ENCODE peak calls at places on chromosomes 1 and 21, in ten cellular contexts. A is tibial nerve, F is body of pancreas, E is right cardiac atrium, B is fibroblast of lung, P is transverse colon, Z is K562, O is lower lobe of right lung, G is esophagus squamous epithelium, R is pancreas. K is an unnamed sample. For H3K9me3, the result is how much of the 10 kb centered on the place peaks cover.

GRCh38 chr1:15343729-15344128 is 66.0 kb upstream of the EFHD2 start:
- DNase-seq in A (no peak), F (peak), E (peak), B (peak), P (no peak), Z (no peak), O (peak), G (no peak), R (no peak), K (no peak)

GRCh38 chr21:36763305-36763704 is 64.4 kb downstream of the SIM2 start:
- DNase-seq in A (no peak), F (no peak), E (no peak), B (no peak), P (no peak), Z (no peak), O (no peak), G (no peak), R (no peak), K (no peak)

GRCh38 chr1:110150330-110151174 is at the start of gene SLC6A17:
- DNase-seq in A (no peak), F (peak), E (no peak), B (peak), P (no peak), Z (no peak), O (no peak), G (no peak), R (no peak), K (no peak)

GRCh38 chr1:203556047-203556851 is 62.3 kb downstream of the OPTC start:
- DNase-seq in A (peak), F (peak), E (peak), B (peak), P (peak), Z (no peak), O (no peak), G (no peak), R (no peak), K (no peak)

GRCh38 chr1:27634166-27634981 is 611 bp downstream of the FGR start:
- DNase-seq in A (no peak), F (no peak), E (peak), B (no peak), P (peak), Z (no peak), O (peak), G (no peak), R (no peak), K (peak)

GRCh38 chr1:22711591-22712501 is 1.2 kb downstream of the EPHB2 start:
- DNase-seq in A (no peak), F (peak), E (peak), B (peak), P (peak), Z (no peak), O (no peak), G (no peak), R (peak), K (no peak)

GRCh38 chr1:61083014-61083798 is 845 bp downstream of the NFIA start:
- DNase-seq in A (no peak), F (peak), E (peak), B (no peak), P (peak), Z (peak), O (peak), G (no peak), R (peak), K (no peak)

GRCh38 chr21:16420086-16420724 is 690.4 kb downstream of the USP25 start:
- DNase-seq in A (peak), F (peak), E (peak), B (peak), P (no peak), Z (no peak), O (no peak), G (no peak), R (no peak), K (no peak)

GRCh38 chr1:228144213-228145049 is 4.4 kb downstream of the GUK1 start:
- DNase-seq in A (no peak), F (no peak), E (no peak), B (no peak), P (no peak), Z (peak), O (no peak), G (no peak), R (no peak), K (no peak)

GRCh38 chr1:37513795-37514349 is 694 bp downstream of the MEAF6 start:
- DNase-seq in A (no peak), F (peak), E (no peak), B (no peak), P (peak), Z (peak), O (peak), G (no peak), R (peak), K (peak)

GRCh38 chr1:178940022-178940765 is 69.3 kb upstream of the ANGPTL1 start:
- DNase-seq in A (no peak), F (no peak), E (no peak), B (peak), P (no peak), Z (no peak), O (no peak), G (no peak), R (no peak), K (no peak)

GRCh38 chr1:64546018-64546417 is 76.1 kb downstream of the CACHD1 start:
- DNase-seq in A (no peak), F (no peak), E (no peak), B (no peak), P (no peak), Z (no peak), O (no peak), G (no peak), R (no peak), K (no peak)

GRCh38 chr1:73097917-73098316 is 815.6 kb upstream of the NEGR1 start:
- DNase-seq in A (no peak), F (no peak), E (no peak), B (no peak), P (no peak), Z (no peak), O (no peak), G (no peak), R (no peak), K (no peak)

GRCh38 chr1:73104749-73105148 is 822.4 kb upstream of the NEGR1 start:
- DNase-seq in A (no peak), F (no peak), E (no peak), B (no peak), P (no peak), Z (no peak), O (no peak), G (no peak), R (peak), K (no peak)

GRCh38 chr1:73105755-73106154 is 823.4 kb upstream of the NEGR1 start:
- DNase-seq in A (no peak), F (no peak), E (peak), B (no peak), P (no peak), Z (no peak), O (no peak), G (no peak), R (peak), K (no peak)

DNA sequence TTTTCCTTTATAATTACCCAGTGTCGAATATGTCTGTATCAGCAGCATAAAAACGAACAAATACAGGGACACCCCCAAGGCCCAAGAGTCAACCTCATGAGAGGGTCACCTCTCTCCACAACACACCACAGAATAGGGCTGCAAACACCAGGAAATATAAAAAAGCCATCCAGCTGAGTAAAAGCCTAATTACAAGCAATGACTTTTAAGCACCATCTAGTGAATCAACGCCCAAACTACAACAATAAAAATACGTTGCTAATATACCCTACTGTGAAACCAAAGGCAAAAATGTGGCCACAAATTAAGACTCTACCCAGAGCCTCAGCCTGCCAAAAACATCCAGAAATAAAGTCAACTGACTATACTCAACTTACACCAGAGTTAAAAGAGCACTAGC is 817.9 kb upstream of the NEGR1 start:
- DNase-seq in A (no peak), F (no peak), E (no peak), B (no peak), P (no peak), Z (no peak), O (no peak), G (no peak), R (no peak), K (no peak)
- H3K9me3 ChIP-seq in A (under half), F (under half), E (under half), B (under half), P (under half), Z (under half), O (under half), G (under half), R (under half), K (under half)

DNA sequence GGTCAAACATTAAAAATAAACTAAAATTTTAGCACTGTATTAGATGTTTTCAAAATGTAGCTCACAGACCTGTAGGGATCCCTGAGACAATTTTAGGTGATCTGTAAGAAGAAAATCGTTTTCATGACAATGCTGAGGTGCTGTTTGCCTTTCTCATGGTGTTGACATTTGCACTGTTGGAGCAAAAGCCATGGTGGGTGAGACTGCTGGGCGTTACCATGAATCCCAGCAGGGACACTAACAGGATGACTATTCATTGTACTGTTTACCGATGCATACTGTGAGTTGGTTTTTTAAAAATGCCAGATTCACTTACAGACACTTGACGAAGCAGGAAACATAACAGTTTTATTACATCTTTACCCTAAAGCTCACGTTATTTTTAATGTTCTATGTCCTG is 468.5 kb downstream of the PCP4 start:
- DNase-seq in A (no peak), F (no peak), E (no peak), B (no peak), P (no peak), Z (no peak), O (no peak), G (no peak), R (no peak), K (no peak)
- H3K9me3 ChIP-seq in A (under half), F (under half), E (under half), B (under half), P (under half), Z (under half), O (under half), G (under half), R (under half), K (under half)

DNA sequence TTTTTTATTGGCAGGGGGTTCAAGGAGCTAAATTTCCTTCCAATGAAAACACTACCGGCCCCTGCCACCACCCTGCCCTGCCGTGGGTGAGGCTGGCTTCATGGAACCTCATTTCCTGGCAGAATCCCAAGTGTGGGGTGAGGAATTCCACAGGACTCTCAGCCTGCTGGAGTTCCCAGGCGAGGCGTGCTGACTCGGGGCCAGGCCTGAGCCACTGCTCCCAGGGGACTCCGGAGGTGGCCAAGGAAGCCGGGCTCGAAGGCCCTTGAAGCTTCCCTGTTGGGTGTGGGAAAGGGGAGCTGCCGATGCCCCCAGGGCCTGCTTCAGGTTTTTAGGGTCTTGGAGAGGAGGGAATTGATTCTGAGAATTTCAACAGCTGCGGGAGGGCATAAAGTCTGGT is 95.3 kb upstream of the ACTRT2 start:
- DNase-seq in A (no peak), F (peak), E (no peak), B (no peak), P (no peak), Z (no peak), O (no peak), G (no peak), R (no peak), K (no peak)
- H3K9me3 ChIP-seq in A (under half), F (under half), E (under half), B (under half), P (under half), Z (under half), O (under half), G (under half), R (under half), K (under half)

GRCh38 chr21:27024971-27025370 is 58.1 kb upstream of the ADAMTS5 start:
- DNase-seq in A (no peak), F (no peak), E (no peak), B (no peak), P (no peak), Z (no peak), O (no peak), G (no peak), R (no peak), K (no peak)

GRCh38 chr21:27024316-27024715 is 57.4 kb upstream of the ADAMTS5 start:
- DNase-seq in A (no peak), F (no peak), E (no peak), B (peak), P (no peak), Z (no peak), O (no peak), G (no peak), R (no peak), K (no peak)

GRCh38 chr21:27021801-27022200 is 54.9 kb upstream of the ADAMTS5 start:
- DNase-seq in A (no peak), F (no peak), E (no peak), B (no peak), P (no peak), Z (no peak), O (no peak), G (no peak), R (no peak), K (no peak)

GRCh38 chr21:27023186-27023585 is 56.3 kb upstream of the ADAMTS5 start:
- DNase-seq in A (no peak), F (no peak), E (no peak), B (no peak), P (no peak), Z (no peak), O (no peak), G (no peak), R (no peak), K (no peak)

GRCh38 chr21:27026501-27026900 is 59.6 kb upstream of the ADAMTS5 start:
- DNase-seq in A (no peak), F (no peak), E (no peak), B (no peak), P (no peak), Z (no peak), O (no peak), G (no peak), R (no peak), K (no peak)
- H3K9me3 ChIP-seq in A (under half), F (under half), E (under half), B (under half), P (under half), Z (under half), O (under half), G (under half), R (under half), K (under half)

DNA sequence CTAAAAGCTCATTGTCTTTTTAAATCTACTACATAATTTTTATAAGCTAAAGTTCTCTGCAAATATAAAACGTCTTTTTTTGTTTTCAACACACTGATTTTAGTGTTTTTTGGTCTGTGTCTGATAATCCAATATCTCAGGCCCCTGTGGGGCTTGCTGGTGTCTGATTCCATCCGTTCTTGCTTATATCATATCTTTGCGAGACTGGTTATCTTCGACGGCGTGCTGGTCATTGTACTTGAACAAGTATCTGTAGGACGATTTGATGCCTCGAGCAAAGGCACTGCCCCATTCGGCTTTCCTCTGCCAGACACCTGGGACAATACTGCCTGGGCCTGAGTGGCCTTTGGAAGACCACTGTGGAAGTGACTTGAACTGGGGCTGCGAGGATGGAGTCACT is 18.4 kb upstream of the TTLL10 start:
- DNase-seq in A (no peak), F (no peak), E (no peak), B (no peak), P (no peak), Z (peak), O (no peak), G (no peak), R (no peak), K (no peak)
- H3K9me3 ChIP-seq in A (under half), F (under half), E (under half), B (under half), P (under half), Z (under half), O (under half), G (under half), R (under half), K (under half)

K was measured in T-helper 17 cell.